ENCODE peak calls at places on chromosomes 12 and 14, in six cellular contexts. O is retinal pigment epithelial cell, K is NCI-H1092 treated with DMSO at 0.1 percent for 48 hours, S is mesothelial cell of epicardium, Z is right cardiac atrium, H is ACHN. T is an unnamed sample.

GRCh38 chr12:70619471-70620152 is 17.6 kb downstream of the PTPRB start:
- DNase-seq in O (no peak), K (no peak), S (no peak), Z (no peak), H (no peak), T (no peak)

GRCh38 chr14:61646366-61647101 is 48.8 kb upstream of the HIF1A start:
- DNase-seq in O (no peak), K (no peak), S (no peak), Z (no peak), H (no peak), T (no peak)

GRCh38 chr12:70418101-70418500 is 52.0 kb downstream of the KCNMB4 start:
- DNase-seq in O (no peak), K (no peak), S (no peak), Z (no peak), H (no peak), T (no peak)

GRCh38 chr14:47044841-47045240 is 393.3 kb upstream of the RPL10L start:
- DNase-seq in O (no peak), K (peak), S (no peak), Z (no peak), H (peak), T (no peak)

GRCh38 chr12:120496353-120497340 is 734 bp downstream of the DYNLL1 start:
- DNase-seq in O (no peak), K (peak), S (peak), Z (peak), H (peak), T (peak)

GRCh38 chr14:104877806-104878550 is 12.9 kb downstream of the CEP170B start:
- DNase-seq in O (no peak), K (no peak), S (peak), Z (peak), H (no peak), T (no peak)

GRCh38 chr14:103132381-103133212 is 9.3 kb downstream of the TNFAIP2 start:
- DNase-seq in O (no peak), K (no peak), S (no peak), Z (peak), H (no peak), T (peak)

GRCh38 chr12:24950231-24950834 is 1.4 kb upstream of the BCAT1 start:
- DNase-seq in O (no peak), K (no peak), S (no peak), Z (no peak), H (no peak), T (no peak)

GRCh38 chr12:22993639-22994038 is 368.7 kb downstream of the ETNK1 start:
- DNase-seq in O (peak), K (no peak), S (no peak), Z (no peak), H (no peak), T (no peak)

GRCh38 chr14:32009636-32010560 is 67.2 kb upstream of the ARHGAP5 start:
- DNase-seq in O (no peak), K (no peak), S (no peak), Z (no peak), H (no peak), T (no peak)

GRCh38 chr12:48882325-48882687 is 16.6 kb upstream of the RND1 start:
- DNase-seq in O (no peak), K (no peak), S (no peak), Z (no peak), H (no peak), T (no peak)

GRCh38 chr12:92827836-92828431 is 101.2 kb downstream of the EEA1 start:
- DNase-seq in O (peak), K (no peak), S (no peak), Z (no peak), H (peak), T (no peak)

GRCh38 chr12:71019282-71019831 is 98.8 kb upstream of the PTPRR start:
- DNase-seq in O (no peak), K (no peak), S (no peak), Z (no peak), H (no peak), T (no peak)

GRCh38 chr12:100221523-100221922 is 20.9 kb downstream of the ACTR6 start:
- DNase-seq in O (no peak), K (no peak), S (no peak), Z (no peak), H (no peak), T (no peak)

GRCh38 chr14:30283822-30284446 is 275.0 kb upstream of the G2E3 start:
- DNase-seq in O (no peak), K (no peak), S (no peak), Z (no peak), H (peak), T (no peak)

GRCh38 chr12:8609061-8609570 is 3.5 kb downstream of the AICDA start:
- DNase-seq in O (peak), K (peak), S (no peak), Z (no peak), H (peak), T (no peak)

GRCh38 chr12:74337951-74338350 is 199.7 kb upstream of the ATXN7L3B start:
- DNase-seq in O (no peak), K (no peak), S (no peak), Z (no peak), H (peak), T (no peak)

GRCh38 chr12:66255737-66256136 is 46.6 kb upstream of the HELB start:
- DNase-seq in O (no peak), K (no peak), S (no peak), Z (no peak), H (no peak), T (no peak)

GRCh38 chr12:120067901-120068300 is 48.7 kb downstream of the RAB35 start:
- DNase-seq in O (no peak), K (no peak), S (no peak), Z (no peak), H (no peak), T (no peak)

GRCh38 chr12:9340422-9341259 is 132.4 kb upstream of the PZP start:
- DNase-seq in O (peak), K (no peak), S (no peak), Z (no peak), H (no peak), T (no peak)

GRCh38 chr14:54202288-54202687 is 194.5 kb upstream of the CDKN3 start:
- DNase-seq in O (no peak), K (no peak), S (no peak), Z (no peak), H (no peak), T (no peak)

GRCh38 chr12:133203344-133204263 is 22.3 kb downstream of the ZNF268 start:
- DNase-seq in O (no peak), K (peak), S (no peak), Z (no peak), H (peak), T (no peak)

GRCh38 chr12:110249716-110250225 is 31.3 kb upstream of the ATP2A2 start:
- DNase-seq in O (no peak), K (no peak), S (no peak), Z (peak), H (peak), T (no peak)

GRCh38 chr12:75437564-75437963 is 43.0 kb upstream of the GLIPR1 start:
- DNase-seq in O (no peak), K (no peak), S (no peak), Z (no peak), H (peak), T (no peak)

GRCh38 chr12:101685121-101685520 is 12.3 kb upstream of the CHPT1 start:
- DNase-seq in O (no peak), K (no peak), S (no peak), Z (no peak), H (no peak), T (no peak)

GRCh38 chr12:6958609-6959375 is 7.6 kb downstream of the PTPN6 start:
- DNase-seq in O (no peak), K (no peak), S (no peak), Z (peak), H (no peak), T (no peak)

GRCh38 chr12:49093746-49094103 is 876 bp downstream of the DHH start:
- DNase-seq in O (no peak), K (no peak), S (no peak), Z (no peak), H (no peak), T (no peak)

GRCh38 chr14:37842106-37842505 is 246.7 kb downstream of the TTC6 start:
- DNase-seq in O (no peak), K (peak), S (no peak), Z (no peak), H (no peak), T (no peak)

GRCh38 chr12:120186654-120187053 is 7.9 kb downstream of the GCN1 start:
- DNase-seq in O (no peak), K (no peak), S (no peak), Z (no peak), H (no peak), T (no peak)

GRCh38 chr12:65121956-65122469 is 908 bp upstream of the WIF1 start:
- DNase-seq in O (no peak), K (no peak), S (no peak), Z (peak), H (no peak), T (no peak)

GRCh38 chr12:108418162-108418561 is 79.1 kb upstream of the CMKLR1 start:
- DNase-seq in O (no peak), K (no peak), S (no peak), Z (no peak), H (no peak), T (no peak)

GRCh38 chr14:99156026-99156425 is 116.0 kb downstream of the BCL11B start:
- DNase-seq in O (no peak), K (no peak), S (no peak), Z (no peak), H (no peak), T (no peak)

T was measured in ovary.